ENCODE peak calls at places on chromosomes 16 and 17, in six cellular contexts. One of them, this sample, is unnamed.

GRCh38 chr17:67636841-67637240 is 80.9 kb upstream of the NOL11 start:
- ATAC-seq in upper lobe of left lung: no peak
- ATAC-seq in Panc1: no peak
- ATAC-seq in upper lobe of right lung: no peak
- ATAC-seq in pancreas: peak; percentile 25
- ATAC-seq in lower lobe of right lung: no peak
- ATAC-seq in this sample: no peak

GRCh38 chr16:19123535-19124178 is 9.9 kb downstream of the ITPRIPL2 start:
- ATAC-seq in upper lobe of left lung: no peak
- ATAC-seq in Panc1: no peak
- ATAC-seq in upper lobe of right lung: no peak
- ATAC-seq in pancreas: peak; percentile 77
- ATAC-seq in lower lobe of right lung: no peak
- ATAC-seq in this sample: no peak

GRCh38 chr16:60310836-60311445 is 1576.8 kb upstream of the GOT2 start:
- ATAC-seq in upper lobe of left lung: no peak
- ATAC-seq in Panc1: no peak
- ATAC-seq in upper lobe of right lung: no peak
- ATAC-seq in pancreas: no peak
- ATAC-seq in lower lobe of right lung: no peak
- ATAC-seq in this sample: no peak

GRCh38 chr17:32928527-32929287 is 754 bp downstream of the TMEM98 start:
- ATAC-seq in upper lobe of left lung: peak; percentile 12
- ATAC-seq in Panc1: no peak
- ATAC-seq in upper lobe of right lung: peak; percentile 7
- ATAC-seq in pancreas: peak; percentile 41
- ATAC-seq in lower lobe of right lung: peak; percentile 13
- ATAC-seq in this sample: peak; percentile 22

GRCh38 chr16:63575031-63575430 is 1538.8 kb upstream of the CDH8 start:
- ATAC-seq in upper lobe of left lung: no peak
- ATAC-seq in Panc1: no peak
- ATAC-seq in upper lobe of right lung: no peak
- ATAC-seq in pancreas: no peak
- ATAC-seq in lower lobe of right lung: no peak
- ATAC-seq in this sample: no peak

GRCh38 chr16:75092777-75093176 is 23.8 kb downstream of the LDHD start:
- ATAC-seq in upper lobe of left lung: no peak
- ATAC-seq in Panc1: no peak
- ATAC-seq in upper lobe of right lung: no peak
- ATAC-seq in pancreas: peak; percentile 25
- ATAC-seq in lower lobe of right lung: no peak
- ATAC-seq in this sample: no peak

GRCh38 chr17:1089915-1090314 is 89.9 kb downstream of the ABR start:
- ATAC-seq in upper lobe of left lung: peak; percentile 48
- ATAC-seq in Panc1: no peak
- ATAC-seq in upper lobe of right lung: peak; percentile 77
- ATAC-seq in pancreas: no peak
- ATAC-seq in lower lobe of right lung: peak; percentile 58
- ATAC-seq in this sample: peak; percentile 24

GRCh38 chr17:48647103-48647963 is 21.2 kb upstream of the HOXB9 start:
- ATAC-seq in upper lobe of left lung: no peak
- ATAC-seq in Panc1: peak; percentile 53
- ATAC-seq in upper lobe of right lung: peak; percentile 31
- ATAC-seq in pancreas: no peak
- ATAC-seq in lower lobe of right lung: peak; percentile 32
- ATAC-seq in this sample: no peak

DNA sequence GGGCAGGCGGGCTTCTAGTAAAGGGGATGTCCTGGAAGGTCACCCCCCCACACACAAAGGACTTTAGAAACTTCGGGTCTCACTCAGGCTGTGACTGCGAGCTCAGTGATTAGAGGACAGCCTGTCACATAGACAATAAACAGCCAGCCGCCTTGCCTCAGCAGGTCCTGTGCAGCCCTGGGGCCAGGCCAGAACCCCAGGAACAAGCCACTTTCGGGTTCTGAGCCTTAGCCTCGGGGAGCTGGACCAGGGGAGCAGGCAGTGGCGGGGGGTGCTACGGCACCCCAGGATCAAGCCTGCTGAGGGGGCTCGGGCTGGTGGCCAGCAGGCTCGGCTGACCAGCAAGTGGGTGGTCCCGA is 1.1 kb downstream of the GAS7 start:
- ATAC-seq in upper lobe of left lung: peak; percentile 10
- ATAC-seq in Panc1: no peak
- ATAC-seq in upper lobe of right lung: peak; percentile 5
- ATAC-seq in pancreas: no peak
- ATAC-seq in lower lobe of right lung: peak; percentile 21
- ATAC-seq in this sample: no peak
- H3K27me3 ChIP-seq in upper lobe of left lung: no peaks in the 10 kb centered on the region
- H3K27me3 ChIP-seq in Panc1: no peaks in the 10 kb centered on the region
- H3K27me3 ChIP-seq in upper lobe of right lung: peaks cover 24% of the 10 kb centered on the region
- H3K27me3 ChIP-seq in pancreas: no peaks in the 10 kb centered on the region
- H3K27me3 ChIP-seq in lower lobe of right lung: peaks cover 23% of the 10 kb centered on the region
- H3K27me3 ChIP-seq in this sample: peaks cover 18% of the 10 kb centered on the region

GRCh38 chr16:67807148-67807682 is 526 bp downstream of the TSNAXIP1 start:
- ATAC-seq in upper lobe of left lung: no peak
- ATAC-seq in Panc1: peak; percentile 49
- ATAC-seq in upper lobe of right lung: no peak
- ATAC-seq in pancreas: no peak
- ATAC-seq in lower lobe of right lung: no peak
- ATAC-seq in this sample: peak; percentile 4
- TF ChIP-seq CTCF in upper lobe of left lung: no peak
- TF ChIP-seq CTCF in Panc1: no peak
- TF ChIP-seq CTCF in upper lobe of right lung: no peak
- TF ChIP-seq CTCF in pancreas: no peak
- TF ChIP-seq CTCF in lower lobe of right lung: no peak
- TF ChIP-seq CTCF in this sample: no peak

GRCh38 chr17:77364941-77365583 is 224.3 kb downstream of the SEC14L1 start:
- ATAC-seq in upper lobe of left lung: no peak
- ATAC-seq in Panc1: no peak
- ATAC-seq in upper lobe of right lung: no peak
- ATAC-seq in pancreas: no peak
- ATAC-seq in lower lobe of right lung: no peak
- ATAC-seq in this sample: no peak

GRCh38 chr17:77363821-77364361 is 223.1 kb downstream of the SEC14L1 start:
- ATAC-seq in upper lobe of left lung: peak; percentile 66
- ATAC-seq in Panc1: no peak
- ATAC-seq in upper lobe of right lung: no peak
- ATAC-seq in pancreas: peak; percentile 31
- ATAC-seq in lower lobe of right lung: peak; percentile 6
- ATAC-seq in this sample: peak; percentile 16

GRCh38 chr17:77364381-77364911 is 223.7 kb downstream of the SEC14L1 start:
- ATAC-seq in upper lobe of left lung: peak; percentile 11
- ATAC-seq in Panc1: no peak
- ATAC-seq in upper lobe of right lung: no peak
- ATAC-seq in pancreas: no peak
- ATAC-seq in lower lobe of right lung: no peak
- ATAC-seq in this sample: no peak

GRCh38 chr17:77358801-77359716 is 218.3 kb downstream of the SEC14L1 start:
- ATAC-seq in upper lobe of left lung: no peak
- ATAC-seq in Panc1: no peak
- ATAC-seq in upper lobe of right lung: no peak
- ATAC-seq in pancreas: no peak
- ATAC-seq in lower lobe of right lung: no peak
- ATAC-seq in this sample: no peak

DNA sequence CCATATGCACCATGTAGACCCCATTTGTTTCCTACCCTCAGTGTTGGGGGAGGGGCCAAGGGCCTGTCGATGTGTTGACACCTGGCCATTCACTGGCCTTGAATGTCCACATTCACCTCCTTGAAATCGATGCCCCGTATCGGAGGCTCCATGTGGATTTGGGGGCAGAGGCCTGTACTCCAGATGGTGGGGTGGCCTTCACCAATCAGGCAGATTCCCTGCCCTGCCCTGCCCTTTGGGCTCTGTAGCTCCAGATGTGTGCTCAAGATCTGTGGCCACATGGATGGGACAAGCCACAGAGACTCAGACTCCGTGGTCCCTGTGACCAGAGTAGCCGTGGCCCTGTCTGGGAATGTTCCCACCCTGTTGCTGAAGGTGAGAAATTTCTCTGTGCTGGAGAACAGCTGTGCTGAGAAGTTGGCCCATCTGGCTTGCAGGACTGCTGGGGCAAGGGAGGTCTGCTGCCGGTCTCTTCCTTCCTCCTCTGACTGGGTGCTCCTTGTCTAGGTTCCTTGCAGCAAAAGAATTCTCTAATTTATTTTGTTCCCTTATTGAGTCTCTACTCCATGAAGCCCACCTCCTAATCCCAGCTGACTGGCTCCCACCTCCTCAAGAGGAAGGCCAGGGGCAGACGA is 221.3 kb downstream of the SEC14L1 start:
- ATAC-seq in upper lobe of left lung: no peak
- ATAC-seq in Panc1: no peak
- ATAC-seq in upper lobe of right lung: no peak
- ATAC-seq in pancreas: no peak
- ATAC-seq in lower lobe of right lung: no peak
- ATAC-seq in this sample: no peak
- H3K4me1 ChIP-seq in upper lobe of left lung: peaks cover 6% of the 10 kb centered on the region
- H3K4me1 ChIP-seq in Panc1: peaks cover 51% of the 10 kb centered on the region
- H3K4me1 ChIP-seq in upper lobe of right lung: peaks cover 28% of the 10 kb centered on the region
- H3K4me1 ChIP-seq in pancreas: peaks cover 4% of the 10 kb centered on the region
- H3K4me1 ChIP-seq in lower lobe of right lung: peaks cover 34% of the 10 kb centered on the region
- H3K4me1 ChIP-seq in this sample: peaks cover 63% of the 10 kb centered on the region

DNA sequence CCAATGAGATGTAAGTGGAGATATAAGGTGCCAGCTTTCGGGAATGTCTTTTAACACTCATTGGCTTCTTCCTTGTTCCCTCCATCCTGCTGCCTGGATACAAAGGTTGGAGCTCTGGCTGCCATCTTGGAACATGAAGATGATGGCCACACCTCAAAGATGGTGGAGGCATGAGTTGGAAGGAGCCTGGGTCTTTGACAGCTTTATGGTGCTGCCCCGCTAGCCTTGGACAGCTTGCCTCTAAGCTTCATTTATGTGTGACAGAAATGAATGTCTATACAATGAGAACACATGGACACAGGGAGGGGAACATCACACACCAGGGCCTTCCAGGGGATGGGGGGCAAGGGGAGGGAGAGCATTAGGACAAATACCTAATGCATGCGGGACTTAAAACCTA is 13.6 kb downstream of the GP2 start:
- ATAC-seq in upper lobe of left lung: no peak
- ATAC-seq in Panc1: no peak
- ATAC-seq in upper lobe of right lung: no peak
- ATAC-seq in pancreas: no peak
- ATAC-seq in lower lobe of right lung: no peak
- ATAC-seq in this sample: no peak
- H3K27me3 ChIP-seq in upper lobe of left lung: no peaks in the 10 kb centered on the region
- H3K27me3 ChIP-seq in Panc1: peaks cover 12% of the 10 kb centered on the region
- H3K27me3 ChIP-seq in upper lobe of right lung: no peaks in the 10 kb centered on the region
- H3K27me3 ChIP-seq in pancreas: no peaks in the 10 kb centered on the region
- H3K27me3 ChIP-seq in lower lobe of right lung: no peaks in the 10 kb centered on the region
- H3K27me3 ChIP-seq in this sample: peaks cover 12% of the 10 kb centered on the region

DNA sequence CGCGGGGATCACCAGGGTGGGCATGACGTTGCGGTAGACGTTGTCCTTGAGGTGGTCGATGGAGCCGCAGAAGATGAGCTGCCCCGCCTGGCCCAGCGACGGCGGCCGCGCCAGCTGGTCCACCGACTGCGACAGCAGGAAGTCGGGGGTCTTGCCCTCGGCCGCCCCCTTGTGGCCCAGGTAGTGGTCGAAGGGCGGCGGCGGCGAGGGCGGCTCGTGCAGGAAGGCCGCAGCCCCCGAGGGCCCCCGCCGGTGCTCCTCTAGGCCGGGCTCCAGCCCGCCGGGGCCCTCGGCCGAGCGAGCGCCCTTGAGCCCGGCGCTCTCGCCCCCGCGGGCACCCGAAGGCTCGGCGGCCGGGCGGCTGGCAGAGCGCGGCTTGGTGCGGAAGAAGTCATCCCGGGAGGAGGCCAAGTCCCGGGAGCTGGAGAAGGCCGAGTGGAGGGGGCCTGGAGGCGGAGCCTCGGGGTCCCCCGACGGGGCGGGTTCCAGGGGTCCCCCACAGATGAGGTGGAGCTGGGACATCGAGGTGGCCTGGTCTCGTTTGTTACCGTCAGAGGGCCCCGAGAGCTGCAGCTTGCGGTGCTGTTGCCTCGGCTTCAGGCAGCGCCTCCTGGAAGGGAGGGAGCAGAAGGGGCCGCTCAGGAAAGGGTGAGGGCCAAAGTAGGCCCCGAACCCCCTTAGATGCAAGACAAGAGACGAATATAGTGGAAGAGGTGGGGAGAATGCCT is 8.9 kb downstream of the FAM171A2 start:
- ATAC-seq in upper lobe of left lung: peak; percentile 41
- ATAC-seq in Panc1: no peak
- ATAC-seq in upper lobe of right lung: peak; percentile 10
- ATAC-seq in pancreas: no peak
- ATAC-seq in lower lobe of right lung: no peak
- ATAC-seq in this sample: no peak
- TF ChIP-seq CTCF in upper lobe of left lung: peak; percentile 39
- TF ChIP-seq CTCF in Panc1: peak; percentile 69
- TF ChIP-seq CTCF in upper lobe of right lung: peak; percentile 20
- TF ChIP-seq CTCF in pancreas: no peak
- TF ChIP-seq CTCF in lower lobe of right lung: peak; percentile 17
- TF ChIP-seq CTCF in this sample: peak; percentile 40

GRCh38 chr16:89484923-89485679 is 5.3 kb downstream of the ANKRD11 start:
- ATAC-seq in upper lobe of left lung: no peak
- ATAC-seq in Panc1: no peak
- ATAC-seq in upper lobe of right lung: no peak
- ATAC-seq in pancreas: no peak
- ATAC-seq in lower lobe of right lung: no peak
- ATAC-seq in this sample: no peak
- H3K4me1 ChIP-seq in upper lobe of left lung: peaks cover 75% of the 10 kb centered on the region
- H3K4me1 ChIP-seq in Panc1: peaks cover 58% of the 10 kb centered on the region
- H3K4me1 ChIP-seq in upper lobe of right lung: peaks cover 77% of the 10 kb centered on the region
- H3K4me1 ChIP-seq in pancreas: peaks cover 37% of the 10 kb centered on the region
- H3K4me1 ChIP-seq in lower lobe of right lung: peaks cover 89% of the 10 kb centered on the region
- H3K4me1 ChIP-seq in this sample: peaks cover 90% of the 10 kb centered on the region

GRCh38 chr17:13943859-13944258 is 125.4 kb upstream of the COX10 start:
- ATAC-seq in upper lobe of left lung: no peak
- ATAC-seq in Panc1: no peak
- ATAC-seq in upper lobe of right lung: no peak
- ATAC-seq in pancreas: no peak
- ATAC-seq in lower lobe of right lung: no peak
- ATAC-seq in this sample: no peak
- H3K27me3 ChIP-seq in upper lobe of left lung: no peaks in the 10 kb centered on the region
- H3K27me3 ChIP-seq in Panc1: no peaks in the 10 kb centered on the region
- H3K27me3 ChIP-seq in upper lobe of right lung: no peaks in the 10 kb centered on the region
- H3K27me3 ChIP-seq in pancreas: no peaks in the 10 kb centered on the region
- H3K27me3 ChIP-seq in lower lobe of right lung: no peaks in the 10 kb centered on the region
- H3K27me3 ChIP-seq in this sample: no peaks in the 10 kb centered on the region

This sample was measured in gastroesophageal sphincter.